ENCODE peak calls at places on chromosome 14, in six cellular contexts. One of them, this sample, is unnamed.

GRCh38 chr14:68896132-68896531 is 83.0 kb downstream of the ACTN1 start:
- DNase-seq in CD4-positive, alpha-beta T cell: no peak
- DNase-seq in activated CD8-positive, alpha-beta T cell treated with anti-CD3 and anti-CD28 coated beads for 36 hours: no peak
- DNase-seq in nephron progenitor cell: no peak
- DNase-seq in mammary epithelial cell: no peak
- DNase-seq in right atrium auricular region: no peak
- DNase-seq in this sample: no peak

GRCh38 chr14:64137657-64138290 is 156.4 kb downstream of the ESR2 start:
- DNase-seq in activated CD8-positive, alpha-beta T cell treated with anti-CD3 and anti-CD28 coated beads for 36 hours: no peak
- DNase-seq in CD4-positive, alpha-beta T cell: no peak
- DNase-seq in mammary epithelial cell: no peak
- DNase-seq in nephron progenitor cell: no peak
- DNase-seq in right atrium auricular region: no peak
- DNase-seq in this sample: no peak

GRCh38 chr14:74380172-74380571 is 31.9 kb downstream of the VRTN start:
- DNase-seq in activated CD8-positive, alpha-beta T cell treated with anti-CD3 and anti-CD28 coated beads for 36 hours: no peak
- DNase-seq in right atrium auricular region: no peak
- DNase-seq in CD4-positive, alpha-beta T cell: no peak
- DNase-seq in nephron progenitor cell: no peak
- DNase-seq in mammary epithelial cell: no peak
- DNase-seq in this sample: no peak

GRCh38 chr14:95597784-95598204 is 62.9 kb downstream of the GLRX5 start:
- DNase-seq in right atrium auricular region: no peak
- DNase-seq in activated CD8-positive, alpha-beta T cell treated with anti-CD3 and anti-CD28 coated beads for 36 hours: peak
- DNase-seq in CD4-positive, alpha-beta T cell: no peak
- DNase-seq in nephron progenitor cell: peak
- DNase-seq in mammary epithelial cell: peak
- DNase-seq in this sample: no peak

GRCh38 chr14:87745507-87746118 is 247.4 kb downstream of the GALC start:
- DNase-seq in right atrium auricular region: no peak
- DNase-seq in activated CD8-positive, alpha-beta T cell treated with anti-CD3 and anti-CD28 coated beads for 36 hours: peak
- DNase-seq in nephron progenitor cell: peak
- DNase-seq in CD4-positive, alpha-beta T cell: no peak
- DNase-seq in mammary epithelial cell: peak
- DNase-seq in this sample: peak

GRCh38 chr14:94555991-94556390 is 5.3 kb upstream of the SERPINA4 start:
- DNase-seq in right atrium auricular region: no peak
- DNase-seq in CD4-positive, alpha-beta T cell: no peak
- DNase-seq in nephron progenitor cell: no peak
- DNase-seq in activated CD8-positive, alpha-beta T cell treated with anti-CD3 and anti-CD28 coated beads for 36 hours: no peak
- DNase-seq in mammary epithelial cell: no peak
- DNase-seq in this sample: no peak

GRCh38 chr14:90774316-90774715 is 41.9 kb downstream of the TTC7B start:
- DNase-seq in mammary epithelial cell: no peak
- DNase-seq in activated CD8-positive, alpha-beta T cell treated with anti-CD3 and anti-CD28 coated beads for 36 hours: no peak
- DNase-seq in right atrium auricular region: no peak
- DNase-seq in nephron progenitor cell: no peak
- DNase-seq in CD4-positive, alpha-beta T cell: no peak
- DNase-seq in this sample: no peak

GRCh38 chr14:104792101-104792884 is 3.3 kb downstream of the AKT1 start:
- DNase-seq in right atrium auricular region: no peak
- DNase-seq in CD4-positive, alpha-beta T cell: no peak
- DNase-seq in activated CD8-positive, alpha-beta T cell treated with anti-CD3 and anti-CD28 coated beads for 36 hours: no peak
- DNase-seq in nephron progenitor cell: no peak
- DNase-seq in mammary epithelial cell: no peak
- DNase-seq in this sample: no peak

GRCh38 chr14:58796201-58796600 is 158.4 kb downstream of the DACT1 start:
- DNase-seq in CD4-positive, alpha-beta T cell: no peak
- DNase-seq in nephron progenitor cell: no peak
- DNase-seq in right atrium auricular region: no peak
- DNase-seq in activated CD8-positive, alpha-beta T cell treated with anti-CD3 and anti-CD28 coated beads for 36 hours: no peak
- DNase-seq in mammary epithelial cell: no peak
- DNase-seq in this sample: no peak

GRCh38 chr14:63840981-63841380 is 11.8 kb upstream of the SYNE2 start:
- DNase-seq in mammary epithelial cell: no peak
- DNase-seq in activated CD8-positive, alpha-beta T cell treated with anti-CD3 and anti-CD28 coated beads for 36 hours: peak
- DNase-seq in nephron progenitor cell: no peak
- DNase-seq in CD4-positive, alpha-beta T cell: peak
- DNase-seq in right atrium auricular region: no peak
- DNase-seq in this sample: no peak

GRCh38 chr14:64807588-64807987 is 72.1 kb downstream of the SPTB start:
- DNase-seq in CD4-positive, alpha-beta T cell: no peak
- DNase-seq in activated CD8-positive, alpha-beta T cell treated with anti-CD3 and anti-CD28 coated beads for 36 hours: no peak
- DNase-seq in mammary epithelial cell: no peak
- DNase-seq in nephron progenitor cell: no peak
- DNase-seq in right atrium auricular region: no peak
- DNase-seq in this sample: no peak

GRCh38 chr14:96053600-96054381 is 14.6 kb downstream of the C14orf132 start:
- DNase-seq in nephron progenitor cell: no peak
- DNase-seq in CD4-positive, alpha-beta T cell: no peak
- DNase-seq in right atrium auricular region: peak
- DNase-seq in mammary epithelial cell: peak
- DNase-seq in activated CD8-positive, alpha-beta T cell treated with anti-CD3 and anti-CD28 coated beads for 36 hours: no peak
- DNase-seq in this sample: no peak

GRCh38 chr14:93185333-93185688 is 194 bp downstream of the LYSET start:
- DNase-seq in mammary epithelial cell: no peak
- DNase-seq in right atrium auricular region: no peak
- DNase-seq in nephron progenitor cell: no peak
- DNase-seq in CD4-positive, alpha-beta T cell: no peak
- DNase-seq in activated CD8-positive, alpha-beta T cell treated with anti-CD3 and anti-CD28 coated beads for 36 hours: no peak
- DNase-seq in this sample: no peak

GRCh38 chr14:93186961-93187360 is 1.8 kb downstream of the LYSET start:
- DNase-seq in right atrium auricular region: no peak
- DNase-seq in nephron progenitor cell: no peak
- DNase-seq in CD4-positive, alpha-beta T cell: no peak
- DNase-seq in activated CD8-positive, alpha-beta T cell treated with anti-CD3 and anti-CD28 coated beads for 36 hours: no peak
- DNase-seq in mammary epithelial cell: no peak
- DNase-seq in this sample: no peak

GRCh38 chr14:93186461-93186860 is 1.3 kb downstream of the LYSET start:
- DNase-seq in right atrium auricular region: no peak
- DNase-seq in mammary epithelial cell: no peak
- DNase-seq in CD4-positive, alpha-beta T cell: no peak
- DNase-seq in nephron progenitor cell: no peak
- DNase-seq in activated CD8-positive, alpha-beta T cell treated with anti-CD3 and anti-CD28 coated beads for 36 hours: no peak
- DNase-seq in this sample: no peak

GRCh38 chr14:93183596-93184317 is 940 bp downstream of the MOAP1 start:
- DNase-seq in activated CD8-positive, alpha-beta T cell treated with anti-CD3 and anti-CD28 coated beads for 36 hours: no peak
- DNase-seq in nephron progenitor cell: no peak
- DNase-seq in mammary epithelial cell: no peak
- DNase-seq in right atrium auricular region: no peak
- DNase-seq in CD4-positive, alpha-beta T cell: no peak
- DNase-seq in this sample: no peak

DNA sequence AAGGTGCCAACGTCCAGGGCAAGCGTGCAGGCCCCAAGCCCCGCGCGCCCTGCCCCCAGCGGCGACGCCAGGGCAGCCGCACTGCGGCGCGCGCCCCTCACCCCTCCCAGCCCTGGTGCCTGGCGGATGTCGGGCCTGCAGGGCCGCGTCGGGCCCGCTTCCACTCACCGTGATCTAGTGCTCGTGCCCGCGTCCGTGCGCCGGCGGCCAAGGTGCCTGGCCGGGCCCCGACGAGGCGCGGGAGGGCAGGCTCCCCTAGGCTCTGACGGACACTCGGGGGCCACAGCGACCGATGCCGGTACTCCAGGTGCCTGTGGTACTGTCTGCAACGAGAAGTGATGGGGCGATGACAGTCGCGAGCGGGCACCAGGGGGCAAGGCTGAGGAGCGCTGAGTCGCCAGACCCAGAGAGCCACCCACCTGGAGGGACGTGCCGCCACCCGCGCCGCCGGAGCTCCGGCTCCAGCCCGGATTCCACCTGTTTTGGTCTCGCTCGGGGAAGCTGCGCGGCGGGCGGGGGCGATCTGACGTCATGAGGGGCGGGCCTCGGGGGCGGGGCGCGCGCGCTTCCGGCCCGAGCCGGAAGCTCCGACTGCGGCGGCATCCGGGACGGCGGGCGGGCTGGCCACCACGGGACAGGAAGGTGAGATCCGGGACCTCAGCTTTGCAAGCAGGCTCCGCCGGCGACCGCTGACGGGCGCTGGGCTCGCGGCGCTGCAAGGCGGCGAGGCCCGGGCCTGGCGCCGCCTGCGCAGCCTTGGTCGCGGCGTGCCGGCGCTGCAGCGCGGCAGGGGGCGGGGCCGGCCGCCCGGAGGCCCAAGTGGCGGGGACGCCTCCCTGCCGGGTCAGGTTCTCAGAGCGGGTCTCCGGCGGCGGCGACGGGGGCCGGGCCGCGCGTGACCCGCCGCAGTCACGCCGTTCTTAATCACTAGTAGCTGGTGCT is at the start of the genes LYSET and MOAP1:
- DNase-seq in mammary epithelial cell: peak
- DNase-seq in right atrium auricular region: peak
- DNase-seq in activated CD8-positive, alpha-beta T cell treated with anti-CD3 and anti-CD28 coated beads for 36 hours: peak
- DNase-seq in nephron progenitor cell: peak
- DNase-seq in CD4-positive, alpha-beta T cell: peak
- DNase-seq in this sample: peak
- TF ChIP-seq CTCF in mammary epithelial cell: no peak
- TF ChIP-seq CTCF in right atrium auricular region: no peak
- TF ChIP-seq CTCF in activated CD8-positive, alpha-beta T cell treated with anti-CD3 and anti-CD28 coated beads for 36 hours: peak
- TF ChIP-seq CTCF in nephron progenitor cell: peak
- TF ChIP-seq CTCF in CD4-positive, alpha-beta T cell: peak
- TF ChIP-seq CTCF in this sample: peak

GRCh38 chr14:93543766-93544165 is 113.0 kb downstream of the UNC79 start:
- DNase-seq in right atrium auricular region: no peak
- DNase-seq in activated CD8-positive, alpha-beta T cell treated with anti-CD3 and anti-CD28 coated beads for 36 hours: no peak
- DNase-seq in nephron progenitor cell: no peak
- DNase-seq in CD4-positive, alpha-beta T cell: no peak
- DNase-seq in mammary epithelial cell: peak
- DNase-seq in this sample: no peak
- TF ChIP-seq CTCF in right atrium auricular region: no peak
- TF ChIP-seq CTCF in activated CD8-positive, alpha-beta T cell treated with anti-CD3 and anti-CD28 coated beads for 36 hours: peak
- TF ChIP-seq CTCF in nephron progenitor cell: peak
- TF ChIP-seq CTCF in CD4-positive, alpha-beta T cell: no peak
- TF ChIP-seq CTCF in mammary epithelial cell: peak
- TF ChIP-seq CTCF in this sample: peak

GRCh38 chr14:61120576-61120975 is 139.5 kb downstream of the SLC38A6 start:
- DNase-seq in mammary epithelial cell: no peak
- DNase-seq in activated CD8-positive, alpha-beta T cell treated with anti-CD3 and anti-CD28 coated beads for 36 hours: no peak
- DNase-seq in nephron progenitor cell: no peak
- DNase-seq in right atrium auricular region: no peak
- DNase-seq in CD4-positive, alpha-beta T cell: no peak
- DNase-seq in this sample: no peak
- TF ChIP-seq CTCF in mammary epithelial cell: no peak
- TF ChIP-seq CTCF in activated CD8-positive, alpha-beta T cell treated with anti-CD3 and anti-CD28 coated beads for 36 hours: no peak
- TF ChIP-seq CTCF in nephron progenitor cell: no peak
- TF ChIP-seq CTCF in right atrium auricular region: no peak
- TF ChIP-seq CTCF in CD4-positive, alpha-beta T cell: no peak
- TF ChIP-seq CTCF in this sample: no peak

GRCh38 chr14:54493293-54493692 is 4.5 kb upstream of the GMFB start:
- DNase-seq in activated CD8-positive, alpha-beta T cell treated with anti-CD3 and anti-CD28 coated beads for 36 hours: peak
- DNase-seq in nephron progenitor cell: no peak
- DNase-seq in right atrium auricular region: no peak
- DNase-seq in CD4-positive, alpha-beta T cell: no peak
- DNase-seq in mammary epithelial cell: no peak
- DNase-seq in this sample: no peak
- TF ChIP-seq CTCF in activated CD8-positive, alpha-beta T cell treated with anti-CD3 and anti-CD28 coated beads for 36 hours: peak
- TF ChIP-seq CTCF in nephron progenitor cell: no peak
- TF ChIP-seq CTCF in right atrium auricular region: no peak
- TF ChIP-seq CTCF in CD4-positive, alpha-beta T cell: no peak
- TF ChIP-seq CTCF in mammary epithelial cell: no peak
- TF ChIP-seq CTCF in this sample: no peak

GRCh38 chr14:97299661-97300060 is 502.5 kb downstream of the VRK1 start:
- DNase-seq in nephron progenitor cell: peak
- DNase-seq in activated CD8-positive, alpha-beta T cell treated with anti-CD3 and anti-CD28 coated beads for 36 hours: peak
- DNase-seq in right atrium auricular region: no peak
- DNase-seq in CD4-positive, alpha-beta T cell: no peak
- DNase-seq in mammary epithelial cell: no peak
- DNase-seq in this sample: no peak
- TF ChIP-seq CTCF in nephron progenitor cell: peak
- TF ChIP-seq CTCF in activated CD8-positive, alpha-beta T cell treated with anti-CD3 and anti-CD28 coated beads for 36 hours: peak
- TF ChIP-seq CTCF in right atrium auricular region: no peak
- TF ChIP-seq CTCF in CD4-positive, alpha-beta T cell: peak
- TF ChIP-seq CTCF in mammary epithelial cell: no peak
- TF ChIP-seq CTCF in this sample: no peak

DNA sequence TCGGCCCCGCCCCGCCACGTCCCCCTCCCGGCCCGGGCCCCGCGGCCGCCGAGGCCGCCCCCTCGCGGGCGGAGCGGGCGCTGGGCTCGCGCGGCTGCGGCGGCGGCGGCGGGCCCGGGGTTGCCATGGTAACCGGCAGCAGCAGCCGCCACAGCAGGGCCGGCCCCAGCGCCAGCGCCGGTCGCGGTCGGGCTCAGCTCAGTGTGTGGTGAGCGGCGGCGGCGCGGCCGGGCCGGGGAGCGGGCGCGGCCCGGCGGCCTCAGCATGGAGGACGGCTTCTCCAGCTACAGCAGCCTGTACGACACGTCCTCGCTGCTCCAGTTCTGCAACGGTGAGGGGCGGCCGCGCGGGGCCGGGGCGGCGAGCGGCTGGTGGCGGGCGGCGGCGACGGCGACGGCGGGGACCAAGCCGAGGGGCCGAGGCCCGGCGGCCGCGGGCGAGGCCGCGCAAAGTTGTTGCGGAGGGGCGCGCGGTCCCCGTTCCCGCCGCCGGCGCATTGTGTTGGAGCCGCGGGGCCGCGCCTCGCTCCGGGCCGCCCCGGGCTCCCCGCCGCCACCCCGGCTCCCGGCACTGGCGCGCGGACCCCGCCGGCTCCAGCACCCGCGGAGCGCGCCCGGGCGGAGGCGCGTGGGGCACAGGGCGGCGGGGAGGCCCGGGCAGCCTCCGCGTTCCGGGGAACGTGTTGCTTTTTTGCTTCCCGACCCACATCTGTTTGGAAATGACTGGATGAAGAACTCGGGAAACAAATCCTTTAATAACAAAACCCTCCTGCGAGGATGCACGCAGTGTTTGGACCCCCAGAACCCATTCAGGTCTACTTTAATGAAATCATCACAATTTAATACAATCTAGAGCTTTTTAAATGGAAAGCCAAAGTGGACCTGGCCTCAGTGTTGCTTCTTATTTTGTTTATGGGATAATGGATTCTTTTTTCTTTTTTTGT is at the start of gene EML1:
- DNase-seq in CD4-positive, alpha-beta T cell: peak
- DNase-seq in right atrium auricular region: peak
- DNase-seq in activated CD8-positive, alpha-beta T cell treated with anti-CD3 and anti-CD28 coated beads for 36 hours: peak
- DNase-seq in nephron progenitor cell: peak
- DNase-seq in mammary epithelial cell: peak
- DNase-seq in this sample: peak
- TF ChIP-seq CTCF in CD4-positive, alpha-beta T cell: no peak
- TF ChIP-seq CTCF in right atrium auricular region: no peak
- TF ChIP-seq CTCF in activated CD8-positive, alpha-beta T cell treated with anti-CD3 and anti-CD28 coated beads for 36 hours: no peak
- TF ChIP-seq CTCF in nephron progenitor cell: no peak
- TF ChIP-seq CTCF in mammary epithelial cell: no peak
- TF ChIP-seq CTCF in this sample: peak

GRCh38 chr14:66330916-66331315 is 155.3 kb upstream of the CCDC196 start:
- DNase-seq in right atrium auricular region: no peak
- DNase-seq in mammary epithelial cell: peak
- DNase-seq in CD4-positive, alpha-beta T cell: no peak
- DNase-seq in nephron progenitor cell: no peak
- DNase-seq in activated CD8-positive, alpha-beta T cell treated with anti-CD3 and anti-CD28 coated beads for 36 hours: no peak
- DNase-seq in this sample: no peak
- TF ChIP-seq CTCF in right atrium auricular region: no peak
- TF ChIP-seq CTCF in mammary epithelial cell: no peak
- TF ChIP-seq CTCF in CD4-positive, alpha-beta T cell: no peak
- TF ChIP-seq CTCF in nephron progenitor cell: no peak
- TF ChIP-seq CTCF in activated CD8-positive, alpha-beta T cell treated with anti-CD3 and anti-CD28 coated beads for 36 hours: no peak
- TF ChIP-seq CTCF in this sample: no peak

GRCh38 chr14:100540141-100540925 is 46.9 kb downstream of the BEGAIN start:
- DNase-seq in nephron progenitor cell: peak
- DNase-seq in right atrium auricular region: no peak
- DNase-seq in activated CD8-positive, alpha-beta T cell treated with anti-CD3 and anti-CD28 coated beads for 36 hours: no peak
- DNase-seq in CD4-positive, alpha-beta T cell: no peak
- DNase-seq in mammary epithelial cell: no peak
- DNase-seq in this sample: no peak
- TF ChIP-seq CTCF in nephron progenitor cell: peak
- TF ChIP-seq CTCF in right atrium auricular region: no peak
- TF ChIP-seq CTCF in activated CD8-positive, alpha-beta T cell treated with anti-CD3 and anti-CD28 coated beads for 36 hours: no peak
- TF ChIP-seq CTCF in CD4-positive, alpha-beta T cell: no peak
- TF ChIP-seq CTCF in mammary epithelial cell: no peak
- TF ChIP-seq CTCF in this sample: peak